ENCODE peak calls at places on chromosomes 3 and 15, in eight cellular contexts. One of them, this sample, is unnamed.

GRCh38 chr3:64621726-64622400 is 65.9 kb downstream of the ADAMTS9 start:
- DNase-seq in MM.1S: no peak
- DNase-seq in thoracic aorta: no peak
- DNase-seq in OCI-LY7: no peak
- DNase-seq in brain microvascular endothelial cell: no peak
- DNase-seq in psoas muscle: no peak
- DNase-seq in transverse colon: no peak
- DNase-seq in hepatocyte: no peak
- DNase-seq in this sample: no peak

GRCh38 chr3:52606373-52607085 is 70.1 kb downstream of the UQCC5 start:
- DNase-seq in OCI-LY7: no peak
- DNase-seq in hepatocyte: peak
- DNase-seq in MM.1S: no peak
- DNase-seq in brain microvascular endothelial cell: peak
- DNase-seq in thoracic aorta: no peak
- DNase-seq in psoas muscle: no peak
- DNase-seq in transverse colon: peak
- DNase-seq in this sample: no peak

GRCh38 chr3:66182228-66182627 is 38.6 kb upstream of the SLC25A26 start:
- DNase-seq in psoas muscle: no peak
- DNase-seq in thoracic aorta: no peak
- DNase-seq in hepatocyte: no peak
- DNase-seq in brain microvascular endothelial cell: no peak
- DNase-seq in transverse colon: no peak
- DNase-seq in MM.1S: no peak
- DNase-seq in OCI-LY7: no peak
- DNase-seq in this sample: no peak

GRCh38 chr3:105014631-105015030 is 352.1 kb upstream of the ALCAM start:
- DNase-seq in MM.1S: no peak
- DNase-seq in thoracic aorta: no peak
- DNase-seq in hepatocyte: no peak
- DNase-seq in brain microvascular endothelial cell: no peak
- DNase-seq in psoas muscle: no peak
- DNase-seq in transverse colon: no peak
- DNase-seq in OCI-LY7: no peak
- DNase-seq in this sample: no peak

GRCh38 chr3:126146034-126146433 is 34.4 kb downstream of the ALDH1L1 start:
- DNase-seq in psoas muscle: no peak
- DNase-seq in MM.1S: no peak
- DNase-seq in brain microvascular endothelial cell: no peak
- DNase-seq in thoracic aorta: no peak
- DNase-seq in hepatocyte: no peak
- DNase-seq in OCI-LY7: no peak
- DNase-seq in transverse colon: no peak
- DNase-seq in this sample: no peak

GRCh38 chr3:170572665-170573253 is 13.1 kb downstream of the SLC7A14 start:
- DNase-seq in brain microvascular endothelial cell: peak
- DNase-seq in thoracic aorta: no peak
- DNase-seq in psoas muscle: no peak
- DNase-seq in transverse colon: no peak
- DNase-seq in MM.1S: peak
- DNase-seq in OCI-LY7: no peak
- DNase-seq in hepatocyte: peak
- DNase-seq in this sample: no peak

GRCh38 chr3:135994708-135995335 is 29.3 kb downstream of the PPP2R3A start:
- DNase-seq in hepatocyte: no peak
- DNase-seq in transverse colon: no peak
- DNase-seq in MM.1S: no peak
- DNase-seq in OCI-LY7: no peak
- DNase-seq in thoracic aorta: no peak
- DNase-seq in brain microvascular endothelial cell: no peak
- DNase-seq in psoas muscle: no peak
- DNase-seq in this sample: no peak

GRCh38 chr3:42495393-42495792 is 7.0 kb upstream of the VIPR1 start:
- DNase-seq in transverse colon: no peak
- DNase-seq in OCI-LY7: no peak
- DNase-seq in thoracic aorta: no peak
- DNase-seq in MM.1S: no peak
- DNase-seq in hepatocyte: no peak
- DNase-seq in psoas muscle: no peak
- DNase-seq in brain microvascular endothelial cell: no peak
- DNase-seq in this sample: no peak

GRCh38 chr3:54670269-54671000 is 257.4 kb downstream of the LRTM1 start:
- DNase-seq in psoas muscle: no peak
- DNase-seq in brain microvascular endothelial cell: no peak
- DNase-seq in thoracic aorta: no peak
- DNase-seq in OCI-LY7: no peak
- DNase-seq in transverse colon: peak
- DNase-seq in hepatocyte: no peak
- DNase-seq in MM.1S: no peak
- DNase-seq in this sample: no peak

GRCh38 chr3:60967141-60967540 is 284.1 kb downstream of the FHIT start:
- DNase-seq in psoas muscle: no peak
- DNase-seq in hepatocyte: no peak
- DNase-seq in transverse colon: no peak
- DNase-seq in OCI-LY7: no peak
- DNase-seq in MM.1S: no peak
- DNase-seq in thoracic aorta: no peak
- DNase-seq in brain microvascular endothelial cell: no peak
- DNase-seq in this sample: no peak

GRCh38 chr3:152317184-152317583 is 48.5 kb downstream of the MBNL1 start:
- DNase-seq in psoas muscle: no peak
- DNase-seq in MM.1S: no peak
- DNase-seq in brain microvascular endothelial cell: no peak
- DNase-seq in OCI-LY7: no peak
- DNase-seq in thoracic aorta: no peak
- DNase-seq in hepatocyte: no peak
- DNase-seq in transverse colon: no peak
- DNase-seq in this sample: no peak
- H3K27ac ChIP-seq in psoas muscle: peak
- H3K27ac ChIP-seq in MM.1S: no peak
- H3K27ac ChIP-seq in brain microvascular endothelial cell: peak
- H3K27ac ChIP-seq in OCI-LY7: no peak
- H3K27ac ChIP-seq in thoracic aorta: peak
- H3K27ac ChIP-seq in hepatocyte: no peak
- H3K27ac ChIP-seq in transverse colon: peak
- H3K27ac ChIP-seq in this sample: no peak

GRCh38 chr3:141426404-141427034 is 58.2 kb downstream of the ZBTB38 start:
- DNase-seq in brain microvascular endothelial cell: peak
- DNase-seq in thoracic aorta: peak
- DNase-seq in OCI-LY7: no peak
- DNase-seq in transverse colon: peak
- DNase-seq in MM.1S: no peak
- DNase-seq in hepatocyte: peak
- DNase-seq in psoas muscle: peak
- DNase-seq in this sample: peak
- H3K27ac ChIP-seq in brain microvascular endothelial cell: peak
- H3K27ac ChIP-seq in thoracic aorta: peak
- H3K27ac ChIP-seq in OCI-LY7: no peak
- H3K27ac ChIP-seq in transverse colon: peak
- H3K27ac ChIP-seq in MM.1S: peak
- H3K27ac ChIP-seq in hepatocyte: peak
- H3K27ac ChIP-seq in psoas muscle: peak
- H3K27ac ChIP-seq in this sample: peak

GRCh38 chr15:80957976-80958375 is 31.6 kb downstream of the MESD start:
- DNase-seq in OCI-LY7: no peak
- DNase-seq in psoas muscle: no peak
- DNase-seq in thoracic aorta: no peak
- DNase-seq in transverse colon: no peak
- DNase-seq in MM.1S: no peak
- DNase-seq in brain microvascular endothelial cell: no peak
- DNase-seq in hepatocyte: no peak
- DNase-seq in this sample: no peak
- H3K27ac ChIP-seq in OCI-LY7: no peak
- H3K27ac ChIP-seq in psoas muscle: no peak
- H3K27ac ChIP-seq in thoracic aorta: no peak
- H3K27ac ChIP-seq in transverse colon: no peak
- H3K27ac ChIP-seq in MM.1S: no peak
- H3K27ac ChIP-seq in brain microvascular endothelial cell: no peak
- H3K27ac ChIP-seq in hepatocyte: no peak
- H3K27ac ChIP-seq in this sample: no peak

DNA sequence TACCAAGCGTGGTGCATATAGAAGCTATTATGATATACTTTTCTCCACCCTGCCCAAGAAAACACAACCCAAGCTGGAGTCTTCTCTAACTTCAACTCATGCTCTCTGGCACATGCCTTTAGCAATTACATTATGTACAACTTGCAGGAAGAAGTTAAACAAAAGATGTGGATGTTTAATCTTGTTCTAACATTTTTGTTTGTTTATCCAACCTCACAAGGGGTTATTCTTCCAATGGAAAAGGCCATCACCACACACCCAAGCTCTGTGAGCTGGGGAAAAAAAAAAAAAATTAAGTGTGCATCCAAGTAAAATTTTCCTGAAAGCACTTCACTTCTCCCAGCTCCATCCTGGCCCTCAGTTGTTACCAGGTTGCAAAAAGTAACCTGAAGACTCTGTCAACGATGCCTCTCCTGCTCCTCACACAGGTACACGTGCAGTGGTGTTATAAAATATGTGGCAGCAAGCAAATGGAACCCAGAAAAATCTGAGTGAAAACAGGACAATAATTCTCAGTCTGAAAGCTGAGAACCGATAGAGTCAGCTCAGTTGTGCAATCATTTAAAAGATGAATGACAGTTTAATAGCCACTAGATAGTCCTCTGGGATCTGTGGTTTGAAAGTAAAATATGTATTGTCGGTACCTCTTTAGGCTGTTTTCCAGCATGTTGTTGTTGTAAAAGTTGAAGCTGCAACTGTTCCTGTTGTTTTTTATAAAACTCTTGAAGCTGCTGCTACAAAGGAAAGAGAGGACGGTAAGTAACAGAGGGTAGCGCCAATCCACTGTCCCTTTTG is 531.4 kb downstream of the FOXP1 start:
- DNase-seq in OCI-LY7: no peak
- DNase-seq in transverse colon: no peak
- DNase-seq in brain microvascular endothelial cell: no peak
- DNase-seq in thoracic aorta: no peak
- DNase-seq in MM.1S: no peak
- DNase-seq in hepatocyte: no peak
- DNase-seq in psoas muscle: no peak
- DNase-seq in this sample: no peak
- H3K27ac ChIP-seq in OCI-LY7: no peak
- H3K27ac ChIP-seq in transverse colon: peak
- H3K27ac ChIP-seq in brain microvascular endothelial cell: peak
- H3K27ac ChIP-seq in thoracic aorta: no peak
- H3K27ac ChIP-seq in MM.1S: no peak
- H3K27ac ChIP-seq in hepatocyte: peak
- H3K27ac ChIP-seq in psoas muscle: no peak
- H3K27ac ChIP-seq in this sample: peak

This sample was measured in substantia nigra.